ENCODE peak calls at places on chromosome 2, in six cellular contexts. K, I, P, X, Z and Q are unnamed samples.

GRCh38 chr2:71696381-71696780 is 243.0 kb downstream of the DYSF start:
- DNase-seq in K (no peak), I (no peak), P (no peak), X (no peak), Z (no peak), Q (no peak)

GRCh38 chr2:74010087-74010541 is 25.4 kb downstream of the TET3 start:
- DNase-seq in K (no peak), I (no peak), P (no peak), X (peak; percentile 50), Z (no peak), Q (peak; percentile 82)

GRCh38 chr2:121297217-121297830 is 12.3 kb upstream of the TFCP2L1 start:
- DNase-seq in K (no peak), I (no peak), P (no peak), X (no peak), Z (no peak), Q (peak; percentile 54)

GRCh38 chr2:190469770-190470169 is 61.6 kb downstream of the MFSD6 start:
- DNase-seq in K (no peak), I (no peak), P (no peak), X (peak; percentile 67), Z (no peak), Q (peak; percentile 40)

GRCh38 chr2:216765810-216766259 is 70.5 kb upstream of the IGFBP5 start:
- DNase-seq in K (no peak), I (no peak), P (no peak), X (no peak), Z (no peak), Q (no peak)

GRCh38 chr2:45170976-45171514 is 161.8 kb upstream of the SIX2 start:
- DNase-seq in K (no peak), I (no peak), P (no peak), X (no peak), Z (no peak), Q (no peak)

GRCh38 chr2:6183231-6183630 is 491.0 kb downstream of the SOX11 start:
- DNase-seq in K (no peak), I (no peak), P (no peak), X (no peak), Z (no peak), Q (no peak)

GRCh38 chr2:143300531-143300930 is 171.3 kb downstream of the ARHGAP15 start:
- DNase-seq in K (no peak), I (no peak), P (no peak), X (no peak), Z (no peak), Q (no peak)

GRCh38 chr2:225938991-225939390 is 539.5 kb downstream of the NYAP2 start:
- DNase-seq in K (no peak), I (no peak), P (no peak), X (no peak), Z (no peak), Q (no peak)

GRCh38 chr2:156322681-156323211 is 9.8 kb downstream of the NR4A2 start:
- DNase-seq in K (no peak), I (no peak), P (no peak), X (no peak), Z (no peak), Q (no peak)

GRCh38 chr2:26299488-26300092 is 46.4 kb upstream of the SELENOI start:
- DNase-seq in K (no peak), I (no peak), P (no peak), X (no peak), Z (peak; percentile 28), Q (peak; percentile 41)

GRCh38 chr2:237227190-237227988 is 141.7 kb downstream of the COPS8 start:
- DNase-seq in K (no peak), I (no peak), P (no peak), X (no peak), Z (peak; percentile 87), Q (no peak)

GRCh38 chr2:205680067-205680466 is 2.2 kb upstream of the NRP2 start:
- DNase-seq in K (peak; percentile 56), I (no peak), P (peak; percentile 8), X (peak; percentile 72), Z (no peak), Q (peak; percentile 60)

GRCh38 chr2:128720440-128721022 is 401.9 kb upstream of the HS6ST1 start:
- DNase-seq in K (no peak), I (no peak), P (no peak), X (no peak), Z (no peak), Q (no peak)

GRCh38 chr2:233853353-233853752 is 982 bp downstream of the HJURP start:
- DNase-seq in K (no peak), I (no peak), P (no peak), X (no peak), Z (no peak), Q (no peak)

GRCh38 chr2:226515344-226516055 is 284.1 kb downstream of the IRS1 start:
- DNase-seq in K (no peak), I (no peak), P (no peak), X (no peak), Z (peak; percentile 24), Q (no peak)

GRCh38 chr2:41283079-41283765 is 764.6 kb upstream of the PKDCC start:
- DNase-seq in K (no peak), I (no peak), P (no peak), X (no peak), Z (no peak), Q (no peak)

GRCh38 chr2:72118951-72119350 is 28.7 kb downstream of the CYP26B1 start:
- DNase-seq in K (no peak), I (no peak), P (no peak), X (no peak), Z (no peak), Q (no peak)

GRCh38 chr2:207902822-207903221 is 122.5 kb downstream of the PLEKHM3 start:
- DNase-seq in K (no peak), I (no peak), P (no peak), X (no peak), Z (no peak), Q (no peak)

GRCh38 chr2:197137234-197137633 is 173.3 kb downstream of the ANKRD44 start:
- DNase-seq in K (no peak), I (no peak), P (no peak), X (no peak), Z (no peak), Q (no peak)

GRCh38 chr2:170162261-170162612 is 15.7 kb upstream of the MYO3B start:
- DNase-seq in K (no peak), I (no peak), P (no peak), X (no peak), Z (peak; percentile 53), Q (no peak)

GRCh38 chr2:24871852-24872323 is 48.1 kb downstream of the ADCY3 start:
- DNase-seq in K (no peak), I (no peak), P (no peak), X (peak; percentile 26), Z (no peak), Q (no peak)

GRCh38 chr2:215071676-215072075 is 66.8 kb downstream of the ABCA12 start:
- DNase-seq in K (no peak), I (no peak), P (no peak), X (no peak), Z (no peak), Q (no peak)

GRCh38 chr2:51003345-51004192 is 28.4 kb downstream of the NRXN1 start:
- DNase-seq in K (no peak), I (no peak), P (no peak), X (no peak), Z (no peak), Q (no peak)

GRCh38 chr2:137925599-137925998 is 38.7 kb upstream of the HNMT start:
- DNase-seq in K (no peak), I (no peak), P (no peak), X (no peak), Z (no peak), Q (no peak)

GRCh38 chr2:216117566-216117965 is 8.4 kb downstream of the XRCC5 start:
- DNase-seq in K (no peak), I (no peak), P (no peak), X (no peak), Z (no peak), Q (no peak)

GRCh38 chr2:170250584-170250983 is 72.6 kb downstream of the MYO3B start:
- DNase-seq in K (no peak), I (no peak), P (no peak), X (no peak), Z (no peak), Q (no peak)

GRCh38 chr2:154402138-154402714 is 296.3 kb upstream of the KCNJ3 start:
- DNase-seq in K (no peak), I (no peak), P (no peak), X (no peak), Z (no peak), Q (no peak)

GRCh38 chr2:10278029-10278762 is 24.5 kb upstream of the HPCAL1 start:
- DNase-seq in K (no peak), I (peak; percentile 57), P (no peak), X (peak; percentile 79), Z (peak; percentile 71), Q (peak; percentile 44)

GRCh38 chr2:219557791-219558785 is 13.3 kb downstream of the OBSL1 start:
- DNase-seq in K (no peak), I (no peak), P (no peak), X (no peak), Z (no peak), Q (peak; percentile 75)

GRCh38 chr2:64792995-64793639 is 139.4 kb upstream of the SERTAD2 start:
- DNase-seq in K (no peak), I (no peak), P (no peak), X (no peak), Z (no peak), Q (no peak)

GRCh38 chr2:137809252-137809651 is 155.0 kb upstream of the HNMT start:
- DNase-seq in K (no peak), I (no peak), P (no peak), X (no peak), Z (no peak), Q (no peak)

GRCh38 chr2:64274399-64275173 is 130.4 kb upstream of the PELI1 start:
- DNase-seq in K (no peak), I (no peak), P (no peak), X (no peak), Z (no peak), Q (no peak)

GRCh38 chr2:241074065-241074818 is 27.8 kb downstream of the MTERF4 start:
- DNase-seq in K (no peak), I (no peak), P (no peak), X (no peak), Z (no peak), Q (no peak)

GRCh38 chr2:105592288-105592687 is 152.4 kb upstream of the NCK2 start:
- DNase-seq in K (no peak), I (no peak), P (no peak), X (peak; percentile 85), Z (no peak), Q (peak; percentile 41)

GRCh38 chr2:121489944-121490585 is 40.6 kb upstream of the RNU4ATAC start:
- DNase-seq in K (no peak), I (no peak), P (no peak), X (no peak), Z (peak; percentile 41), Q (no peak)

GRCh38 chr2:85577386-85578242 is at the start of gene VAMP8:
- DNase-seq in K (peak; percentile 69), I (no peak), P (peak; percentile 57), X (peak; percentile 83), Z (no peak), Q (peak; percentile 89)

GRCh38 chr2:238930216-238930615 is 82.3 kb downstream of the TWIST2 start:
- DNase-seq in K (no peak), I (no peak), P (no peak), X (no peak), Z (no peak), Q (peak; percentile 1)

GRCh38 chr2:191705084-191705483 is 27.1 kb downstream of the NABP1 start:
- DNase-seq in K (no peak), I (no peak), P (no peak), X (no peak), Z (no peak), Q (no peak)